ENCODE peak calls at places on chromosomes 16 and 17, in ten cellular contexts. D is CD4-positive, alpha-beta T cell; I is cardiac muscle cell; J is adrenal gland; X is heart right ventricle; Y is left ventricle myocardium inferior; K is thoracic aorta; Q is dorsolateral prefrontal cortex; G is esophagus squamous epithelium; S is esophagus muscularis mucosa. M is an unnamed sample.

GRCh38 chr16:23014592-23014991 is 134.7 kb downstream of the USP31 start:
- DNase-seq in Q (no peak), X (no peak), K (no peak), G (no peak), J (no peak), Y (no peak), D (no peak), S (no peak), I (no peak), M (no peak)

GRCh38 chr17:30454635-30455034 is 22.6 kb upstream of the GOSR1 start:
- DNase-seq in Y (no peak), K (no peak), S (no peak), D (no peak), I (no peak), J (no peak), X (no peak), Q (no peak), G (no peak), M (no peak)

GRCh38 chr17:82963104-82963950 is 116.1 kb upstream of the METRNL start:
- DNase-seq in S (peak; percentile 94), I (peak; percentile 86), J (peak; percentile 79), X (peak; percentile 82), Q (no peak), K (peak; percentile 45), Y (peak; percentile 86), D (peak; percentile 20), G (no peak), M (peak; percentile 32)

GRCh38 chr17:58326609-58327341 is 1.8 kb downstream of the TSPOAP1 start:
- DNase-seq in X (no peak), K (no peak), I (no peak), Y (no peak), Q (no peak), S (no peak), D (no peak), J (no peak), G (no peak), M (no peak)

GRCh38 chr16:11402051-11402744 is 56.9 kb downstream of the RMI2 start:
- DNase-seq in Y (peak; percentile 46), J (peak; percentile 70), D (no peak), Q (peak; percentile 31), G (no peak), I (no peak), K (no peak), X (peak; percentile 53), S (no peak), M (no peak)

GRCh38 chr17:44081681-44082080 is 11.1 kb downstream of the G6PC3 start:
- DNase-seq in S (no peak), X (no peak), K (no peak), Q (no peak), G (no peak), I (no peak), Y (no peak), D (no peak), J (no peak), M (no peak)

GRCh38 chr17:337453-337852 is 15.2 kb downstream of the RPH3AL start:
- DNase-seq in K (no peak), S (no peak), D (no peak), J (no peak), Y (no peak), G (no peak), X (no peak), I (no peak), Q (no peak), M (no peak)

GRCh38 chr16:84596161-84596560 is 21.7 kb downstream of the COTL1 start:
- DNase-seq in G (no peak), D (no peak), S (no peak), J (no peak), K (no peak), I (no peak), Q (no peak), Y (no peak), X (no peak), M (no peak)

GRCh38 chr16:69083306-69083941 is 22.0 kb upstream of the HAS3 start:
- DNase-seq in S (no peak), G (no peak), K (no peak), Q (no peak), I (no peak), J (no peak), D (no peak), Y (no peak), X (no peak), M (no peak)

DNA sequence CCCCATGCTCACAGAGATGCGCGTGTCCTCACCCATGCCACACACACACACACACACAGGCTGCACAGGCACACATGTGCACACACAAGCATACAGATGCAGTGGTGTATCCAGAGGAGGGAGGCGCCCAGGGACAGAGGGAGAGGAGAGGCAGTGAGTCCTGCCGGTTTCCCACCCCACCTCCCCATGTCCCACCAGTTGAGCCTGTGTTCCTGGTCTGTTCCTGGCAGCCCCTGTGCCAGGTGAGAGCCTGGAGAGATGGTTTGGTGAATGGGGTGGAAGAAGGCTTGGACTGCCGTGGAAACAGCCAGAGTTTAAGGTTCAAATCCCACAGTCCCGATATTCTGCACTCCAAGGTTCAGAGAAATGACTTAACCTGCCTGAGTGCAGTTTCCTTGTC is 10.2 kb upstream of the FADS6 start:
- DNase-seq in Y (no peak), Q (no peak), I (no peak), S (no peak), X (no peak), K (no peak), D (no peak), J (no peak), G (no peak), M (no peak)
- H3K27me3 ChIP-seq in Y (peaks cover 51% of the 10 kb centered on the region), Q (no peaks in the 10 kb centered on the region), I (no peaks in the 10 kb centered on the region), S (no peaks in the 10 kb centered on the region), X (peaks cover 23% of the 10 kb centered on the region), K (no peaks in the 10 kb centered on the region), D (peaks cover 12% of the 10 kb centered on the region), J (no peaks in the 10 kb centered on the region), G (peaks cover 44% of the 10 kb centered on the region), M (peaks cover 34% of the 10 kb centered on the region)

GRCh38 chr17:39073353-39073752 is 78.1 kb downstream of the PLXDC1 start:
- DNase-seq in K (no peak), Q (no peak), I (no peak), D (no peak), Y (no peak), G (no peak), X (no peak), S (no peak), J (no peak), M (no peak)
- H3K27me3 ChIP-seq in K (no peaks in the 10 kb centered on the region), Q (no peaks in the 10 kb centered on the region), I (no peaks in the 10 kb centered on the region), D (no peaks in the 10 kb centered on the region), Y (no peaks in the 10 kb centered on the region), G (no peaks in the 10 kb centered on the region), X (no peaks in the 10 kb centered on the region), S (no peaks in the 10 kb centered on the region), J (no peaks in the 10 kb centered on the region), M (peaks cover 46% of the 10 kb centered on the region)

DNA sequence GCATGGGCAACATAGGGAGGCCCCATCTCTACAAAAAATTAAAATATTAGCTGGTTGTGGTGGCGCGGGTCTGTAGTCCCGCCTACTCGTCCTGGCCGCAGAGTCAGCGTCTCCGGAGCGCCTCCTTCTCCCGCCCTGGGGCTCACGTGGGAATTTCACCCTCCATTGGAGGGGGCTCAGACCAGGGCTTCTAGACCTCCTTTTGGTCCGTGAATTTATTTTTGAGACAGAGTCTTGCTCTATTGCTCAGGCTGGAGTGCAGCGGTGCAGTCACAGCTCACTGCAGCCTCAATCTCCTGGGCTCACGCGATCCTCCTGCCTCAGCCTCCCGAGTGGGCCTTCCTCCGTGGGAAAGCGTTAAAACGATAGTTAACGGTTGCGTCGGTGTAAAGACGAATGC is 394 bp upstream of the NME4 start:
- DNase-seq in J (peak; percentile 74), X (no peak), Y (peak; percentile 56), K (no peak), D (no peak), G (no peak), Q (no peak), S (no peak), I (peak; percentile 66), M (no peak)
- H3K27me3 ChIP-seq in J (no peaks in the 10 kb centered on the region), X (no peaks in the 10 kb centered on the region), Y (no peaks in the 10 kb centered on the region), K (no peaks in the 10 kb centered on the region), D (no peaks in the 10 kb centered on the region), G (no peaks in the 10 kb centered on the region), Q (no peaks in the 10 kb centered on the region), S (no peaks in the 10 kb centered on the region), I (no peaks in the 10 kb centered on the region), M (no peaks in the 10 kb centered on the region)

GRCh38 chr16:29314292-29314934 is 92.1 kb downstream of the NPIPB11 start:
- DNase-seq in D (no peak), G (no peak), Q (no peak), J (no peak), Y (no peak), I (no peak), S (no peak), K (no peak), X (no peak), M (no peak)

GRCh38 chr16:29315046-29315445 is 91.5 kb downstream of the NPIPB11 start:
- DNase-seq in Y (no peak), K (no peak), G (no peak), Q (no peak), J (no peak), S (no peak), I (no peak), X (no peak), D (no peak), M (no peak)

GRCh38 chr16:29317269-29317668 is 89.2 kb downstream of the NPIPB11 start:
- DNase-seq in I (no peak), Q (no peak), X (no peak), D (no peak), J (no peak), S (no peak), Y (no peak), G (no peak), K (no peak), M (no peak)

GRCh38 chr16:29316673-29317237 is 89.8 kb downstream of the NPIPB11 start:
- DNase-seq in I (no peak), J (no peak), S (no peak), G (no peak), Y (no peak), X (no peak), K (no peak), Q (no peak), D (no peak), M (no peak)

DNA sequence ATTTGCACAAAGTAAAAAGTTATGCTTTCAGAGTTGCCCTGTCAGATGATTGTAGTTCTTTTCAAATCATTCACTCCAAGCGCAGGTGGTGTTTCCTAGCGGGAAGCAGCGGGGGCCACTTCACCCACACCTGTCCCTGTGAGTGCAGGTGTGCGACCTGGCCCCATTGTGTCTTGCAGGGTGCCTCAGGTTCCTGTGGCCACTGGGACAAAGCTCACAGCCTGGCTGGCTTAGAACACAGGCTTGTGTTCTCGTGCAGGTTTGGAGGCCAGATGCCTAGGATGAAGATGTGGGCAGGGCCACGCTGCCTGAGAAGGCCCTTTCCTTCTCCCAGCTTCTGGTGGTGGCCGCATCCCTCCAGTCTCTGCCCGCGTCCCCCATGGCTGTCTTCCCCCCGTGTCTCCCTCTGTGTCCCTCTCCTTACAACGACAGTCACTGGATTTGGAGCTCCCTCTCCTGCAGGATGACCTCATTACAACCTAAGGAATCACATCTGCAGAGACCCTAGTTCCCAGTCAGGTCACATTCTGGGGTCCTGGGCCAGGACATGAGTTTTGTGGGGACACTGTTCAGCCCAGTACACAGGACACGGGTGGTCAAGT is 90.5 kb downstream of the NPIPB11 start:
- DNase-seq in X (no peak), Y (no peak), I (no peak), Q (no peak), K (no peak), J (no peak), G (no peak), D (no peak), S (no peak), M (no peak)
- H3K27me3 ChIP-seq in X (no peaks in the 10 kb centered on the region), Y (no peaks in the 10 kb centered on the region), I (no peaks in the 10 kb centered on the region), Q (no peaks in the 10 kb centered on the region), K (no peaks in the 10 kb centered on the region), J (no peaks in the 10 kb centered on the region), G (no peaks in the 10 kb centered on the region), D (no peaks in the 10 kb centered on the region), S (no peaks in the 10 kb centered on the region), M (no peaks in the 10 kb centered on the region)

M was measured in AG04450.